ENCODE peak calls at places on chromosome 15, in five cellular contexts. C is right atrium auricular region; Q is CD4-positive, CD25-positive, alpha-beta regulatory T cell; V is heart right ventricle; G is right lobe of liver. S is an unnamed sample. For H3K36me3, the result is how much of the 10 kb centered on the place peaks cover.

GRCh38 chr15:57619746-57620145 is 28.0 kb downstream of the MYZAP start:
- DNase-seq in C (no peak), Q (no peak), V (no peak), G (peak), S (peak)

GRCh38 chr15:66261056-66261455 is 7.5 kb upstream of the MEGF11 start:
- DNase-seq in C (no peak), Q (no peak), V (no peak), G (no peak), S (no peak)

GRCh38 chr15:94584833-94585244 is 353.5 kb downstream of the MCTP2 start:
- DNase-seq in C (no peak), Q (peak), V (peak), G (no peak), S (no peak)

GRCh38 chr15:69472046-69472445 is 19.4 kb downstream of the RPLP1 start:
- DNase-seq in C (peak), Q (no peak), V (no peak), G (no peak), S (no peak)

GRCh38 chr15:23642413-23643044 is 5.1 kb downstream of the MAGEL2 start:
- DNase-seq in C (no peak), Q (peak), V (peak), G (no peak), S (peak)

GRCh38 chr15:63521405-63522142 is 17.2 kb downstream of the USP3 start:
- DNase-seq in C (no peak), Q (no peak), V (no peak), G (no peak), S (no peak)

GRCh38 chr15:77097921-77098320 is 27.0 kb upstream of the TSPAN3 start:
- DNase-seq in C (no peak), Q (no peak), V (no peak), G (no peak), S (no peak)

GRCh38 chr15:39781147-39781966 is 1.3 kb downstream of the FSIP1 start:
- DNase-seq in C (no peak), Q (no peak), V (no peak), G (no peak), S (no peak)

GRCh38 chr15:98906712-98907083 is 100.9 kb downstream of the PGPEP1L start:
- DNase-seq in C (no peak), Q (no peak), V (peak), G (no peak), S (no peak)

GRCh38 chr15:40893019-40893723 is 1.1 kb upstream of the VPS18 start:
- DNase-seq in C (no peak), Q (no peak), V (no peak), G (no peak), S (no peak)

GRCh38 chr15:58165661-58166060 is 27.5 kb downstream of the AQP9 start:
- DNase-seq in C (no peak), Q (no peak), V (peak), G (peak), S (no peak)

GRCh38 chr15:68614621-68615035 is 35.8 kb downstream of the CORO2B start:
- DNase-seq in C (no peak), Q (no peak), V (peak), G (no peak), S (no peak)

GRCh38 chr15:63718590-63719035 is 115.1 kb downstream of the HERC1 start:
- DNase-seq in C (no peak), Q (no peak), V (no peak), G (no peak), S (no peak)

GRCh38 chr15:67884514-67885225 is 44.8 kb upstream of the RNU6-1 start:
- DNase-seq in C (peak), Q (peak), V (peak), G (peak), S (peak)

GRCh38 chr15:66622677-66623076 is 56.9 kb upstream of the LCTL start:
- DNase-seq in C (no peak), Q (no peak), V (no peak), G (peak), S (peak)

GRCh38 chr15:32885711-32886110 is 167.9 kb downstream of the GREM1 start:
- DNase-seq in C (no peak), Q (no peak), V (no peak), G (no peak), S (no peak)

GRCh38 chr15:62902821-62903220 is 139.7 kb upstream of the TPM1 start:
- DNase-seq in C (no peak), Q (no peak), V (no peak), G (no peak), S (no peak)

GRCh38 chr15:62878070-62878469 is 164.5 kb upstream of the TPM1 start:
- DNase-seq in C (no peak), Q (no peak), V (no peak), G (peak), S (no peak)

GRCh38 chr15:101488300-101489164 is 975 bp downstream of the PCSK6 start:
- DNase-seq in C (peak), Q (no peak), V (no peak), G (no peak), S (no peak)

GRCh38 chr15:101490922-101491738 is 1.6 kb upstream of the PCSK6 start:
- DNase-seq in C (peak), Q (no peak), V (no peak), G (peak), S (peak)

GRCh38 chr15:101489236-101489632 is 273 bp downstream of the PCSK6 start:
- DNase-seq in C (peak), Q (peak), V (no peak), G (no peak), S (peak)

GRCh38 chr15:101490408-101490891 is 943 bp upstream of the PCSK6 start:
- DNase-seq in C (peak), Q (no peak), V (no peak), G (no peak), S (no peak)

GRCh38 chr15:101489633-101490407 is at the start of gene PCSK6:
- DNase-seq in C (peak), Q (peak), V (no peak), G (peak), S (peak)
- H3K4me3 ChIP-seq in C (peak), Q (no peak), V (peak), G (peak), S (peak)

GRCh38 chr15:101275018-101275417 is 2.3 kb downstream of the SELENOS start:
- DNase-seq in C (no peak), Q (peak), V (no peak), G (no peak), S (no peak)

GRCh38 chr15:101280007-101280406 is 2.7 kb upstream of the SELENOS start:
- DNase-seq in C (no peak), Q (no peak), V (no peak), G (no peak), S (no peak)

GRCh38 chr15:101277943-101278564 is 769 bp upstream of the SELENOS start:
- DNase-seq in C (no peak), Q (no peak), V (no peak), G (no peak), S (peak)

GRCh38 chr15:101276501-101277037 is 716 bp downstream of the SELENOS start:
- DNase-seq in C (no peak), Q (peak), V (no peak), G (no peak), S (no peak)

GRCh38 chr15:101277038-101277822 is at the start of gene SELENOS:
- DNase-seq in C (peak), Q (peak), V (peak), G (peak), S (peak)
- H3K36me3 ChIP-seq in C (half or more), Q (under half), V (under half), G (under half), S (under half)

DNA sequence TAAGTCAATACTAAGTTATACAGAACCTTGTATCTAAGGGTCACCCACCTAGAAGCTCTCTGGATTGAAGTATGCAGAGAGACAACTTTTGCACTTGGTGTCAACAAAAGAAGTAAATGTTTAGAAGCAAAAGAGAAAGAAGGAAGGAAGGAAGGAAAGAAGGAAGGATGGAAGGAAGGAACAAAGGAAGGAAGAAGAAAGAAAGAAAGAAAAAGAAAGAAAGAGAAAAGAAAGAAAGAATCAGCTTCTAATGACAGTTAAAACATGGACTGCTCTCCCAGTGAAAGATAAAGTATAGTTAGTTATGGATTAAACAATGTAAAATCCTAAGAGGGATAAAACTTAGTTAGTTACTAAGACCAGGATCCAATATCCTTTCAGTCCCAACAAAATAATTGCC is 613.8 kb upstream of the NR2F2 start:
- DNase-seq in C (no peak), Q (no peak), V (no peak), G (no peak), S (no peak)
- H3K4me3 ChIP-seq in C (no peak), Q (no peak), V (no peak), G (no peak), S (no peak)

DNA sequence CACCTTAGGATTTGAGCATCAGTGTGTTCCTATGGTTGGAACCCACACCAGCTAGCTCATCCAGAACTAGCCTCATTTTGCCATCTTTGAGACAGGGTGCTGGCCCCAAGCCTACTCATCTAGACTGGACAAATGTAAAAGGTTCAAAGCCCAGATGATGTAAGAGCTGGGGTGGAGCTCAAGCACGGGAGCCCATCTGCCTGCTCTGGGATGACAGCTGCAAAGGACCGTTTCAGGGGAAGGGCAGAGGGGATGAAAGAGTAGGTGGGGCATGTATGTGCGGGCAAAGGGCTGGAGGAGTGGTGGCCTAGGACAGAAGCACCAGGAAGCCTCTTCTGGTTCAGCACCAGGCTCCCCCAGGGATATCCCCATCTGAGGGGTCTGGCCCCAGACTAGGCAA is 15.8 kb downstream of the CLK3 start:
- DNase-seq in C (no peak), Q (no peak), V (no peak), G (no peak), S (no peak)
- H3K36me3 ChIP-seq in C (half or more), Q (half or more), V (under half), G (under half), S (under half)

GRCh38 chr15:85555875-85556617 is 175.6 kb downstream of the AKAP13 start:
- DNase-seq in C (no peak), Q (no peak), V (no peak), G (no peak), S (no peak)

GRCh38 chr15:85557385-85557784 is 177.0 kb downstream of the AKAP13 start:
- DNase-seq in C (no peak), Q (no peak), V (no peak), G (no peak), S (no peak)

GRCh38 chr15:85556618-85556895 is 176.2 kb downstream of the AKAP13 start:
- DNase-seq in C (no peak), Q (no peak), V (no peak), G (no peak), S (no peak)

GRCh38 chr15:85551221-85551832 is 170.9 kb downstream of the AKAP13 start:
- DNase-seq in C (no peak), Q (no peak), V (no peak), G (no peak), S (no peak)

GRCh38 chr15:85554852-85555521 is 174.6 kb downstream of the AKAP13 start:
- DNase-seq in C (no peak), Q (no peak), V (no peak), G (no peak), S (no peak)
- H3K4me3 ChIP-seq in C (no peak), Q (no peak), V (no peak), G (no peak), S (no peak)

GRCh38 chr15:48406240-48406891 is 75.1 kb downstream of the DUT start:
- DNase-seq in C (no peak), Q (no peak), V (no peak), G (no peak), S (no peak)
- H3K36me3 ChIP-seq in C (under half), Q (under half), V (under half), G (under half), S (under half)

DNA sequence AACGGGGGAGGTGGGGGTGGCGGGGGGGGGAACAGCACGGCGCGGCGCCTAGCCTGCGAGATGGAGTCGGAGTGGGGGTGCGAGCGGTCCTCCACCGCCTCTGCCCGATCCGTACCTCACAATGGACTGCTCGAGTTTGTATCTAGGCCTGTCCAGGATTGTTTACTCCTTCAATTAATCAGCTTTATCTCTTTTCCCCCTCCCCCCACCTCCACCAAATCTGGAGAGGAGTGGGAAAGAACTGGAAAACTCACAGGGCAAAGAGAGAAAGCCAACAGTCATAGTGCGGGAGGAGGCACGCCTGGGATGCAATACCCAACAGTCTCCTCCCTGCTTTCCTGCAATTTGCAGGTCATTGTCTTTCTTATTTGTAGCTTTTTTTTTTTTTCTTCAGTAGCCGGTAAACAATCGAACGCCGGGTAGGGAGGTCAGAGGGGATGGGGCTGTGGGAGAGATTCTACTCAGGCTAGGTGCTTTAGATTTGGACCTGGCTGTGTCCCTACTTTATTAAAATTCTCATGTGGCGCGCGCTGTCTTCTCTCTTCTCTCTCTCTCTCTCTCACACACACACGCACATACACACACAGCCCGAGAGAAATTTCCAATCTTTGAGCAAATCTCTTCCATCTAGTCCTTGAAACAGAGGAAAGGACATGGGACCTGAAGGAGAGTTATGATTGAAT is 6.9 kb upstream of the MEIS2 start:
- DNase-seq in C (no peak), Q (no peak), V (no peak), G (no peak), S (no peak)
- H3K4me3 ChIP-seq in C (peak), Q (no peak), V (peak), G (no peak), S (no peak)

GRCh38 chr15:42548258-42549051 is at the start of the genes HAUS2 and LRRC57:
- DNase-seq in C (peak), Q (peak), V (peak), G (peak), S (peak)

GRCh38 chr15:42544858-42545629 is 3.5 kb downstream of the LRRC57 start:
- DNase-seq in C (no peak), Q (no peak), V (no peak), G (no peak), S (no peak)

GRCh38 chr15:42547926-42548257 is 701 bp downstream of the LRRC57 start:
- DNase-seq in C (no peak), Q (no peak), V (no peak), G (no peak), S (no peak)

GRCh38 chr15:42549782-42550392 is 1.2 kb downstream of the HAUS2 start:
- DNase-seq in C (no peak), Q (no peak), V (no peak), G (no peak), S (no peak)

GRCh38 chr15:42549052-42549491 is 434 bp downstream of the HAUS2 start:
- DNase-seq in C (no peak), Q (no peak), V (peak), G (no peak), S (no peak)
- H3K36me3 ChIP-seq in C (under half), Q (under half), V (under half), G (under half), S (under half)

GRCh38 chr15:73964736-73965093 is 27.4 kb downstream of the STOML1 start:
- DNase-seq in C (peak), Q (peak), V (peak), G (peak), S (peak)
- H3K4me3 ChIP-seq in C (no peak), Q (peak), V (no peak), G (no peak), S (no peak)